ENCODE peak calls at places on chromosome 1, in four cellular contexts. W is foreskin fibroblast; Y is BE2C; B is CD8-positive, alpha-beta T cell. E is an unnamed sample.

GRCh38 chr1:240935921-240936320 is 324.0 kb upstream of the GREM2 start:
- DNase-seq in W (no peak), Y (no peak), B (no peak), E (no peak)

GRCh38 chr1:112256413-112256812 is 139.6 kb upstream of the CTTNBP2NL start:
- DNase-seq in W (no peak), Y (no peak), B (no peak), E (no peak)

GRCh38 chr1:177833631-177834030 is 136.2 kb downstream of the SEC16B start:
- DNase-seq in W (no peak), Y (no peak), B (no peak), E (no peak)

GRCh38 chr1:62589321-62589720 is 8.0 kb upstream of the ANGPTL3 start:
- DNase-seq in W (no peak), Y (no peak), B (no peak), E (no peak)

GRCh38 chr1:218304281-218305039 is 19.4 kb downstream of the RRP15 start:
- DNase-seq in W (no peak), Y (peak; percentile 88), B (no peak), E (no peak)

GRCh38 chr1:112956503-112957132 is 622 bp upstream of the SLC16A1 start:
- DNase-seq in W (no peak), Y (peak; percentile 38), B (peak; percentile 40), E (no peak)

GRCh38 chr1:147807405-147807804 is 47.0 kb upstream of the GJA5 start:
- DNase-seq in W (no peak), Y (no peak), B (no peak), E (no peak)

GRCh38 chr1:230858918-230859819 is 9.2 kb downstream of the C1orf198 start:
- DNase-seq in W (peak; percentile 82), Y (no peak), B (no peak), E (no peak)

GRCh38 chr1:57922130-57922529 is 498.3 kb upstream of the DAB1 start:
- DNase-seq in W (no peak), Y (no peak), B (no peak), E (no peak)

GRCh38 chr1:223001653-223002634 is 141.1 kb downstream of the TLR5 start:
- DNase-seq in W (peak; percentile 59), Y (no peak), B (no peak), E (no peak)

GRCh38 chr1:17893891-17894631 is 138.9 kb downstream of the ACTL8 start:
- DNase-seq in W (no peak), Y (no peak), B (no peak), E (no peak)

GRCh38 chr1:227778401-227778947 is 37.0 kb upstream of the PRSS38 start:
- DNase-seq in W (peak; percentile 68), Y (no peak), B (no peak), E (no peak)

GRCh38 chr1:110337704-110338199 is 1.4 kb upstream of the RBM15 start:
- DNase-seq in W (peak; percentile 44), Y (peak; percentile 55), B (peak; percentile 40), E (no peak)

GRCh38 chr1:241475688-241476087 is 43.9 kb downstream of the FH start:
- DNase-seq in W (peak; percentile 65), Y (no peak), B (no peak), E (no peak)

GRCh38 chr1:106773206-106773605 is 283.3 kb upstream of the PRMT6 start:
- DNase-seq in W (no peak), Y (no peak), B (no peak), E (no peak)

GRCh38 chr1:96843601-96844000 is 122.0 kb downstream of the PTBP2 start:
- DNase-seq in W (peak; percentile 30), Y (no peak), B (no peak), E (no peak)

GRCh38 chr1:222314839-222315238 is 233.1 kb downstream of the HHIPL2 start:
- DNase-seq in W (no peak), Y (no peak), B (no peak), E (no peak)

GRCh38 chr1:12346483-12347155 is 116.8 kb downstream of the VPS13D start:
- DNase-seq in W (no peak), Y (no peak), B (no peak), E (no peak)

GRCh38 chr1:59487335-59488031 is 190.6 kb downstream of the FGGY start:
- DNase-seq in W (peak; percentile 67), Y (no peak), B (no peak), E (no peak)

GRCh38 chr1:182720465-182720864 is 36.1 kb upstream of the RGS8 start:
- DNase-seq in W (peak; percentile 11), Y (no peak), B (no peak), E (no peak)

GRCh38 chr1:230191079-230191478 is 124.0 kb downstream of the GALNT2 start:
- DNase-seq in W (peak; percentile 89), Y (no peak), B (no peak), E (no peak)

GRCh38 chr1:234970371-234970730 is 158.3 kb downstream of the TOMM20 start:
- DNase-seq in W (no peak), Y (no peak), B (no peak), E (no peak)
- H3K4me3 ChIP-seq in W (peak overlapping the region; percentile 30), Y (peak overlapping the region; percentile 48), B (no peak overlapping the region), E (no peak overlapping the region)

GRCh38 chr1:27071049-27071416 is 58.4 kb upstream of the TENT5B start:
- DNase-seq in W (peak; percentile 90), Y (peak; percentile 39), B (no peak), E (no peak)
- TF ChIP-seq CTCF in W (no peak), Y (no peak), B (no peak), E (no peak)

DNA sequence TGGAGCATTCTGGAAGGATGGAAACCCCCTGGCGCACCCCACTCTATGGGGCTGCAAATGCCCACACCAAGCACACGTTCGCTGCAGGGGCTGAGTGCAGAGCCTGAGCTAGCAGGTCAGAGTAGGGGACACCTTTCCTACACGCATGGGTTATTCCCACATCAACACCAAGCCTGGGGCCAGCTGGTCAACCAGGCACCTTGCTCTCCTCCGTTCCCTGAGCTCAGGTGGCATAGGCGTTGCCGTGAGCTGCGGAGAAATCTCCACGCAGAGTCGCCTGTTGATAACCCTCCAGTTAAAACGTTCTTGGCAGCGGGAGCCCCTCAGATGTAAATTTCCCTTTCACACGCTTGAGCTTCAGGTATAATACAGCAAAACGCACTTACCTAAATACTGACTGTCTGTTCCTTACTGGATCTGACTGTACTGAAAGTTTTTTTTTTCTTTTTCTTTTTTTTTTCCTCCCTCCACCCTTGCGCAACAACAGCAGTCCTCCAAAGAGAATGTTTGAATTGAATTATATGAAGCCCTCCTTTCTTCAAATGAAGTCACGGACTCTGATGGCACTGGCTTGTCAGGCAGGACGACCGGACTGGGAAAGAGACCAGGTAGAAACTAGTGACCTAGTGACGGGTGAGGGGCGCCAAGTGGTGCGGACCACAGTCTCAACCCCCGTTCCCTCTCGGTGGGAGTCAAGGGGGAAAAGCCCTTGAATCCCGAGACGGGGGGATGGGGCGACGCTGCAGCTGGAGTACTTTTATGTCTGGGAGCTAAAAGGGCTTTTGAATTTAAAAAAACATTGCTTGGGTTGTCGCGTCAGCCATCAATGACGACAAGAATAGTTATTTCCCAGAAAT is 2.0 kb downstream of the BRINP3 start:
- DNase-seq in W (peak; percentile 37), Y (no peak), B (no peak), E (no peak)
- H3K4me3 ChIP-seq in W (no peak overlapping the region), Y (no peak overlapping the region), B (no peak overlapping the region), E (no peak overlapping the region)

GRCh38 chr1:164619006-164619784 is 60.2 kb downstream of the PBX1 start:
- DNase-seq in W (no peak), Y (no peak), B (no peak), E (no peak)
- TF ChIP-seq CTCF in W (no peak), Y (no peak), B (no peak), E (no peak)

DNA sequence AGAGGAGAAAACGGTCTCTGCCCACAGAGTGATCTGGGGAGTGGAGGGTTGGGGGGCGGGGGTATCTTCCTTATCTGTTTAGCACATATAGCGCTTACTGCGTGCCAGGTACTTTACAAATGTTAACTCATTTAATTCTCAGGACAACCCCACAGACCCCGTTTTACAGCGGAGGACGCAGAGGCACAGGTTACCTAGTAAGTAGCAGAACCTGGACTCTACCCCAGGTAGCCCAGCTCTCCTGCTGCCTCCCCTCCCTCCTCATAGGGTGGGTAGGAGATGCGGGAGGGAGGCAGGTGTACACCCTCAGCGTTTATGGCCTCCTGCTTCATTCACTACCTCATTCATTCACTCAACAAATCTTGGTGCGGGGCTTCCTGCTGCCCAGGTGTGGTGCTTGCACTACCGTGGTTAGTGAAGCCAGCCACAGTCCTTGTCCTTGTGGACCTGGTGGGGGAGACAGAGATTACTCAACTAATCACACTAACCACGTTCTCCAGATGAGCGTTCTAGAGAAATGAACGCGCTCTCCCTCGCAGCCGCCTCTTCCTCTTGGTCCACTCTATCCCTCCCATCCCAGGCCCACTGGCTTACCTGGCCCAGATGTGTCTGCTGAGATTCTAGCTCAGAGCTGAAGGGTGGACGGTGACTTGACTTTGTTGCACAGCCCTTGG is 102.0 kb downstream of the IER5 start:
- DNase-seq in W (no peak), Y (no peak), B (no peak), E (no peak)
- H3K4me3 ChIP-seq in W (no peak overlapping the region), Y (peak overlapping the region; percentile 41), B (peak overlapping the region; percentile 24), E (no peak overlapping the region)

E was measured in AG09309.